ENCODE peak calls at places on chromosomes 16 and 17, in eight cellular contexts. E is heart right ventricle, U is cardiac muscle cell, K is BE2C, M is H9, L is left lung, H is heart left ventricle, S is colonic mucosa. V is an unnamed sample.
A peak's percentile ranks its signal among the peaks of the same experiment; 100 is the strongest.

GRCh38 chr16:57039148-57039812 is 49.9 kb downstream of the NLRC5 start:
- DNase-seq in L (no peak), E (no peak), M (no peak), S (no peak), U (peak; percentile 93), K (no peak), H (no peak), V (no peak)

GRCh38 chr17:72726936-72727335 is 365.6 kb downstream of the SLC39A11 start:
- DNase-seq in L (peak; percentile 50), U (no peak), H (no peak), M (no peak), K (no peak), S (no peak), E (no peak), V (no peak)

GRCh38 chr16:49851468-49851787 is 4.5 kb downstream of the ZNF423 start:
- DNase-seq in M (no peak), K (no peak), L (no peak), E (no peak), H (no peak), S (peak; percentile 61), U (no peak), V (no peak)

GRCh38 chr17:34366529-34367107 is 3.6 kb upstream of the CCL1 start:
- DNase-seq in M (peak; percentile 20), K (no peak), S (no peak), E (no peak), L (no peak), U (no peak), H (no peak), V (no peak)

GRCh38 chr17:81111066-81111465 is 54.2 kb upstream of the PVALEF start:
- DNase-seq in E (no peak), S (no peak), K (no peak), H (no peak), L (no peak), M (no peak), U (no peak), V (no peak)

GRCh38 chr17:8069587-8069860 is 18.0 kb downstream of the ALOX12B start:
- DNase-seq in H (no peak), E (no peak), L (no peak), M (no peak), U (no peak), S (peak; percentile 82), K (no peak), V (no peak)

GRCh38 chr16:10541396-10541795 is 39.0 kb downstream of the EMP2 start:
- DNase-seq in U (no peak), H (no peak), E (no peak), M (no peak), K (no peak), L (no peak), S (no peak), V (peak; percentile 65)

GRCh38 chr17:62807812-62808575 is at the start of gene MARCHF10:
- DNase-seq in U (no peak), L (peak; percentile 46), H (peak; percentile 25), S (peak; percentile 40), E (no peak), K (peak; percentile 85), M (peak; percentile 80), V (peak; percentile 27)

GRCh38 chr16:48531011-48531962 is 78.7 kb downstream of the N4BP1 start:
- DNase-seq in E (peak; percentile 51), H (no peak), S (no peak), U (peak; percentile 71), K (peak; percentile 66), M (peak; percentile 29), L (peak; percentile 44), V (no peak)

GRCh38 chr17:65053354-65053881 is 3.1 kb downstream of the GNA13 start:
- DNase-seq in S (no peak), M (no peak), U (no peak), L (no peak), H (no peak), K (no peak), E (no peak), V (no peak)

GRCh38 chr17:65054602-65055001 is 1.9 kb downstream of the GNA13 start:
- DNase-seq in U (no peak), M (no peak), L (no peak), K (no peak), H (no peak), S (no peak), E (no peak), V (no peak)

GRCh38 chr17:65055708-65056638 is 567 bp downstream of the GNA13 start:
- DNase-seq in E (peak; percentile 64), H (peak; percentile 72), S (peak; percentile 68), U (no peak), K (peak; percentile 40), M (peak; percentile 51), L (peak; percentile 79), V (peak; percentile 69)

GRCh38 chr17:65057520-65058075 is 1.1 kb upstream of the GNA13 start:
- DNase-seq in H (peak; percentile 62), L (no peak), S (peak; percentile 39), K (no peak), M (no peak), U (no peak), E (peak; percentile 26), V (no peak)

DNA sequence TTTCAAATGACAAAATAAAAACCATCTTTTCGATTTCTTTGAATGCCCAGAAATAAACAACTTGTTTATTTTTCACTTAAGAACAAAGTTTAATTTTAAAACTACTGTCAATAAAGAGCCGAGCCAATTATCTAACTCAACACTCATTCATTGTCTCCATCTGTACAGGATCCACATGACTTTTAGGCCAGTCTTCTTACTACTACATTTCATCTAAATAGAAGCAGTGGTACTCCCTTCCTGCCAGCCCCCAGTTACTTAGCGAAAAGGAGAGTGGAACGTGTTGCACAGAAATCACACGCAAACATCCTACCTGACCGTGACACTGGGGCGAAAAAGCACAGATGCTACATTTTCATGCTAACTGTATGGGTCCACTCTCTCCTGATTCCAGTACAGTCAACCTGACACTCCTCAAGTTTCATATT is 1.2 kb downstream of the GNA13 start:
- DNase-seq in E (no peak), K (no peak), M (no peak), L (no peak), H (no peak), U (no peak), S (no peak), V (no peak)
- H3K4me1 ChIP-seq in E (peaks cover 48% of the 10 kb centered on the region), K (no peaks in the 10 kb centered on the region), M (peaks cover 3% of the 10 kb centered on the region), L (peaks cover 87% of the 10 kb centered on the region), H (peaks cover 12% of the 10 kb centered on the region), U (peaks cover 12% of the 10 kb centered on the region), S (no peaks in the 10 kb centered on the region), V (peaks cover 4% of the 10 kb centered on the region)

DNA sequence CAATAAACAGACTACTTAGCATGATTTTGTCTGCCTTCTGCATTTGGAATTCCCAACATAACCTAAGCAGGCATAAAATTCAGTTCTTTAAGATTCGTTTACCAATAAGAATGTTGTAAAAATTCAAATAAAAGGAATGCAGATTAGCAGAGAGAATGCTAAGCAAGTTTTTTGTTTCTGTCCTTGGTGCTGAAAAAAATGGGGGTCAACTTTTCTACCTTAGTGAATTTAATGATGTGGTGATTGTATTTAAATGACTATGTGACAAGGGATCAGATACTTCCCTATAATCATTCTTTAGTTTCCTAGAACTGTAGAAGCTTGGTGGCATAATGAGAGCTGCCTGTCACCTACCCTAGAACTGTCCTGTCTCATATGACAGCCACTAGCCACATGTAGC is 159.5 kb downstream of the RBFOX1 start:
- DNase-seq in U (no peak), K (no peak), E (no peak), S (no peak), M (no peak), H (no peak), L (no peak), V (no peak)
- TF ChIP-seq CTCF in U (no peak), K (no peak), E (no peak), S (no peak), M (no peak), H (no peak), L (no peak), V (no peak)

GRCh38 chr16:66254751-66255150 is 111.7 kb upstream of the CDH5 start:
- DNase-seq in U (peak; percentile 49), L (no peak), S (no peak), E (no peak), K (no peak), H (no peak), M (no peak), V (no peak)
- H3K27me3 ChIP-seq in U (no peaks in the 10 kb centered on the region), L (no peaks in the 10 kb centered on the region), S (no peaks in the 10 kb centered on the region), E (no peaks in the 10 kb centered on the region), K (no peaks in the 10 kb centered on the region), H (no peaks in the 10 kb centered on the region), M (no peaks in the 10 kb centered on the region), V (no peaks in the 10 kb centered on the region)

DNA sequence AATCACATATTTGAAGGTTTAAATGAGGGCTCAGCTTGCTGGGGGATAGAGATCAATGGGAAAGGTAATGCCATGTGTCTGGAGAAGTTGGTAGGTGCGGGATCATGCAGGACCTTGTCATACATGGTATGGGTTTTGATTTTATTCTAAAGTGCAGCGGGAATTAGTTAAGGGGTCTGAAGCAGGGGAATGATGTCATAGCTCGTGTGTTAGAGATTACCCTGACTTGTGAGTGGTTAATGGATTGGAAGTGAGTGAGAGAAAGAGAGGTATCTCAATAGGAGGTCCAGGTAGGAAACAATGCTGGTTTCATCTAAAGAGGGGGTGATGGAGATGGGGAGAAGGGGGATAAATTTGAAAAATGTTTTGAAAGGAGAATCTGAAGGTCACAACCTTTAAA is 280.0 kb downstream of the SHISA9 start:
- DNase-seq in S (no peak), H (no peak), L (no peak), K (no peak), U (no peak), E (no peak), M (no peak), V (no peak)
- H3K4me1 ChIP-seq in S (no peaks in the 10 kb centered on the region), H (no peaks in the 10 kb centered on the region), L (no peaks in the 10 kb centered on the region), K (no peaks in the 10 kb centered on the region), U (no peaks in the 10 kb centered on the region), E (no peaks in the 10 kb centered on the region), M (no peaks in the 10 kb centered on the region), V (no peaks in the 10 kb centered on the region)

V was measured in ovary.